ENCODE peak calls at places on chromosomes 7 and 10, in six cellular contexts. X is K562, Q is HCT116, Z is GM12878, S is HepG2, C is upper lobe of left lung. G is an unnamed sample. For H3K27me3, the result is how much of the 10 kb centered on the place peaks cover.

GRCh38 chr7:130266258-130266960 is at the start of gene CPA2:
- ATAC-seq in X (no peak), Q (no peak), Z (no peak), S (no peak), C (no peak), G (no peak)

GRCh38 chr10:26407406-26407969 is 30.7 kb upstream of the APBB1IP start:
- ATAC-seq in X (no peak), Q (peak), Z (peak), S (no peak), C (peak), G (no peak)

GRCh38 chr7:157990226-157990877 is 597.3 kb downstream of the PTPRN2 start:
- ATAC-seq in X (no peak), Q (no peak), Z (no peak), S (no peak), C (peak), G (no peak)

GRCh38 chr7:50856231-50856630 is 73.5 kb upstream of the GRB10 start:
- ATAC-seq in X (no peak), Q (no peak), Z (no peak), S (no peak), C (no peak), G (no peak)

GRCh38 chr10:4285121-4285520 is 500.1 kb upstream of the KLF6 start:
- ATAC-seq in X (no peak), Q (no peak), Z (no peak), S (no peak), C (no peak), G (no peak)

GRCh38 chr7:99424932-99425730 is 13.5 kb downstream of the PTCD1 start:
- ATAC-seq in X (no peak), Q (no peak), Z (no peak), S (no peak), C (no peak), G (no peak)

GRCh38 chr7:122515404-122515803 is 183.5 kb downstream of the RNF133 start:
- ATAC-seq in X (no peak), Q (no peak), Z (peak), S (peak), C (no peak), G (no peak)

GRCh38 chr10:28171468-28172235 is 131.2 kb downstream of the MPP7 start:
- ATAC-seq in X (peak), Q (no peak), Z (no peak), S (no peak), C (peak), G (peak)

GRCh38 chr10:31833753-31834152 is 94.9 kb downstream of the ARHGAP12 start:
- ATAC-seq in X (no peak), Q (no peak), Z (no peak), S (no peak), C (no peak), G (no peak)

GRCh38 chr7:5429857-5430611 is 6.4 kb upstream of the TNRC18 start:
- ATAC-seq in X (peak), Q (peak), Z (peak), S (peak), C (no peak), G (peak)

GRCh38 chr10:61188691-61189090 is 244.7 kb upstream of the RHOBTB1 start:
- ATAC-seq in X (no peak), Q (no peak), Z (no peak), S (no peak), C (no peak), G (no peak)

GRCh38 chr7:16402084-16402483 is 19.3 kb downstream of the CRPPA start:
- ATAC-seq in X (no peak), Q (no peak), Z (no peak), S (no peak), C (no peak), G (no peak)

GRCh38 chr10:133481086-133481643 is 27.4 kb downstream of the SCART1 start:
- ATAC-seq in X (peak), Q (no peak), Z (no peak), S (no peak), C (peak), G (no peak)

GRCh38 chr7:31890198-31890597 is 180.0 kb downstream of the PDE1C start:
- ATAC-seq in X (no peak), Q (no peak), Z (no peak), S (no peak), C (no peak), G (peak)

GRCh38 chr10:50991496-50992355 is 82.6 kb upstream of the PRKG1 start:
- ATAC-seq in X (peak), Q (peak), Z (no peak), S (peak), C (peak), G (peak)

GRCh38 chr7:50409856-50410468 is 40.2 kb downstream of the FIGNL1 start:
- ATAC-seq in X (no peak), Q (no peak), Z (peak), S (no peak), C (no peak), G (no peak)

GRCh38 chr7:45888993-45889366 is 692 bp downstream of the IGFBP1 start:
- ATAC-seq in X (no peak), Q (no peak), Z (no peak), S (no peak), C (no peak), G (no peak)

GRCh38 chr10:63260860-63261251 is 127.7 kb downstream of the NRBF2 start:
- ATAC-seq in X (no peak), Q (no peak), Z (peak), S (no peak), C (no peak), G (no peak)

GRCh38 chr7:18593602-18594279 is 98.2 kb downstream of the HDAC9 start:
- ATAC-seq in X (no peak), Q (no peak), Z (no peak), S (no peak), C (no peak), G (no peak)

GRCh38 chr7:2732959-2733584 is 45.1 kb downstream of the AMZ1 start:
- ATAC-seq in X (peak), Q (no peak), Z (no peak), S (no peak), C (no peak), G (peak)

GRCh38 chr10:6236349-6237188 is 33.8 kb downstream of the PFKFB3 start:
- ATAC-seq in X (no peak), Q (no peak), Z (no peak), S (no peak), C (no peak), G (no peak)

GRCh38 chr7:5696346-5697100 is 84.9 kb downstream of the RNF216 start:
- ATAC-seq in X (no peak), Q (no peak), Z (no peak), S (no peak), C (no peak), G (no peak)

GRCh38 chr10:62715383-62715782 is 89.1 kb upstream of the ADO start:
- ATAC-seq in X (no peak), Q (no peak), Z (peak), S (no peak), C (no peak), G (no peak)

GRCh38 chr7:156027821-156028220 is 215.6 kb upstream of the SHH start:
- ATAC-seq in X (no peak), Q (no peak), Z (no peak), S (no peak), C (no peak), G (no peak)

GRCh38 chr10:69460576-69461242 is 9.4 kb downstream of the TSPAN15 start:
- ATAC-seq in X (no peak), Q (no peak), Z (no peak), S (no peak), C (no peak), G (no peak)

GRCh38 chr7:49022448-49022847 is 98.1 kb downstream of the CDC14C start:
- ATAC-seq in X (no peak), Q (no peak), Z (no peak), S (no peak), C (no peak), G (no peak)

GRCh38 chr10:45424668-45425404 is 50.8 kb downstream of the ALOX5 start:
- ATAC-seq in X (no peak), Q (no peak), Z (no peak), S (no peak), C (peak), G (peak)

GRCh38 chr7:100886936-100887185 is 2.7 kb downstream of the UFSP1 start:
- ATAC-seq in X (no peak), Q (no peak), Z (no peak), S (no peak), C (no peak), G (no peak)

GRCh38 chr7:100888529-100888987 is 957 bp downstream of the UFSP1 start:
- ATAC-seq in X (peak), Q (no peak), Z (peak), S (no peak), C (no peak), G (no peak)

GRCh38 chr7:100887186-100887954 is 2.1 kb downstream of the UFSP1 start:
- ATAC-seq in X (peak), Q (no peak), Z (peak), S (no peak), C (no peak), G (no peak)

GRCh38 chr7:100888988-100889760 is at the start of gene UFSP1:
- ATAC-seq in X (peak), Q (peak), Z (peak), S (peak), C (peak), G (peak)

GRCh38 chr7:100887955-100888481 is 1.5 kb downstream of the UFSP1 start:
- ATAC-seq in X (no peak), Q (no peak), Z (no peak), S (no peak), C (no peak), G (no peak)
- TF ChIP-seq POLR2A in X (no peak), Q (no peak), Z (no peak), S (no peak), C (no peak), G (no peak)

GRCh38 chr10:18690541-18690940 is 31.3 kb downstream of the ARL5B start:
- ATAC-seq in X (no peak), Q (no peak), Z (no peak), S (no peak), C (no peak), G (no peak)
- TF ChIP-seq POLR2AphosphoS5 in X (no peak), Q (no peak), Z (no peak), S (no peak), C (no peak), G (no peak)

DNA sequence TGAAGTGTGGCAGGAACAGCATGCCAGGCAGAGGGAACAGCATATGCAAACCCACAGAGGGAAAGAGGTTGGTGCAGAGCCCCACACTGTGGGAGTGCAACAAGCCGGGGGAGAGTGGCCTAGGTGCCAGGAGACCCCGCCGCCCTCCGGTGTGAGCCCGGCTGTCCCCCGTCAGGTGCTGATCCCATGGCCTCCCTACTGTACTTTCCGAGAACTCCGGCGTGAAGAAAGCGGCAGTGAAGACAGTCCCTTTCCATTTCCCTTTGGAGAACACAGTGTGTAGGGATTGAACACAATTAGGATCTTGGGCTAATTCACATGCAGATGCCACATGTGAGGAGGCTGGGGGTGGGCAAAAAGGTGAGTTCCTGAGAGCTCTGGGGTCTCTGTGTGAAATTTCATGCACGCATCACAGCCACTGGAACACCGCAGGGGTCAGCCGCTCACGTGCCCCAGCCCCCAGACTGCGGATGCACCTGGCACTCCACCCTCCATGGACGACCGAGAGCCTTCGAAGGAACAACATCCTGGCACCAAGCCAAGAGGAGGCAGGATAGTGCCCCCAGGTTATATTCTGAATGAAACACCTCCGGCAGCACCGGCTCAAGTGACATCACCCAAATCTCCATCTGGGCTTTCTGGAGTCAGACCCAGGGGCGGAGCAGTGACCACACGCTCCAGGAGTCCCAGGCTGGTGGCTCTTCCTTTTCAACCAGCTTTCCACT is 82.1 kb upstream of the PPP2R2D start:
- ATAC-seq in X (no peak), Q (no peak), Z (no peak), S (no peak), C (no peak), G (no peak)
- H3K27me3 ChIP-seq in X (half or more), Q (under half), Z (under half), S (under half), C (under half), G (half or more)

DNA sequence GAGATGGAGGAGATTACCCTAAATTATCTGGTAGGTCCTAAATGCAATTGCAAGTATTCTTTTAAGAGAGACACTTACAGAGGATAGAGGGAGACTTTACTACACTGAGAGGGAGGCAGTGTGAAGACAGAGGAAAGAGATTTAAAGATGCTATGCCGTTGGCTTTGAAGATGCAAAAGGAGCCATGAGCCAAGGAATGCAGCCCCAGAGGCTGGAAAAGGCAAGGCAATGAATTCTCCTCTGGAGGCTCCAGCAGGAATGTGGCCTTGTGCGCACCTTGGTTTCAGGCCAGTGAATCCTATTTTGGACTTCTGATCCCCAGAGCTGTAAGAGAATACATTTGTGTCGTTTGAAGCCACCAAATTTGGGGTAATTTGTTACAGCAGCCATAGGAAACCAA is 118.6 kb downstream of the PLXNA4 start:
- ATAC-seq in X (no peak), Q (no peak), Z (no peak), S (no peak), C (no peak), G (no peak)
- TF ChIP-seq POLR2A in X (no peak), Q (no peak), Z (no peak), S (no peak), C (no peak), G (no peak)

DNA sequence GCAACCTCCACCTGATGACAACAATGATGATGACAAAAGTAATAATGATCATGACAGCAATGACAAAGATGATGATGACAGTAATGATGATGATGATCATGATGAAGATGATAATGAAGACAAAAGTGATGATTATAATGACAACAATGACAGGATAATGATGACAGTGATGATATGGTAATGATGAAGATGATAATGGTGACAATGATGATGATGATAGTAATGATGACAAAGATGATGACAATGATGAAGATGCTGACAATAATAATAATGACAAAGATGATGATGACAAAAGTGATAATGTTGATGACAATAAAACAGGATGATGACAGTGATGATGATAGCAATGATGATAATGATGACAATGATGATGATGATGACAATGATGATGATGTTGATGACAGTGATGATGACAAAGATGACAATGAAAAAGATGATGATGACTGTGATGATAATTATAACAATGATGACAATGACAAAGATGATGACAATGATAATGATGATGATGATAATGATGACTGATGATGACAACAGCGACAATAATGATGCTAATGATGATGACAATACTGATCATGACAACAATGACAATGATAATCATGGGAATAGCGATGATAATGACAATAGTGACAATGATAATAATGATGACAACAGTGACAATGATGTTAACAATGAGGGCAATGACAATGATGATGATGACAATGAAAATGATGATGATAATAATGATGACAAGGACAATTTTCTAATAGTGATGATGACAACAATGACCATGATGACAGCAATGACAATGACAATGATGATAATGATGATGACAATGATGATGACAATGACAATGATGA is 1106.5 kb upstream of the AUTS2 start:
- ATAC-seq in X (no peak), Q (no peak), Z (no peak), S (no peak), C (no peak), G (no peak)
- TF ChIP-seq POLR2AphosphoS5 in X (no peak), Q (no peak), Z (no peak), S (no peak), C (no peak), G (no peak)

GRCh38 chr10:100827819-100828743 is 82.7 kb downstream of the PAX2 start:
- ATAC-seq in X (peak), Q (peak), Z (peak), S (peak), C (no peak), G (no peak)

GRCh38 chr10:100826983-100827818 is 81.8 kb downstream of the PAX2 start:
- ATAC-seq in X (peak), Q (peak), Z (peak), S (peak), C (no peak), G (no peak)

GRCh38 chr10:100829933-100830727 is 82.6 kb upstream of the SLF2 start:
- ATAC-seq in X (no peak), Q (no peak), Z (no peak), S (no peak), C (no peak), G (no peak)

GRCh38 chr10:100829103-100829870 is 83.5 kb upstream of the SLF2 start:
- ATAC-seq in X (peak), Q (no peak), Z (peak), S (peak), C (no peak), G (peak)

DNA sequence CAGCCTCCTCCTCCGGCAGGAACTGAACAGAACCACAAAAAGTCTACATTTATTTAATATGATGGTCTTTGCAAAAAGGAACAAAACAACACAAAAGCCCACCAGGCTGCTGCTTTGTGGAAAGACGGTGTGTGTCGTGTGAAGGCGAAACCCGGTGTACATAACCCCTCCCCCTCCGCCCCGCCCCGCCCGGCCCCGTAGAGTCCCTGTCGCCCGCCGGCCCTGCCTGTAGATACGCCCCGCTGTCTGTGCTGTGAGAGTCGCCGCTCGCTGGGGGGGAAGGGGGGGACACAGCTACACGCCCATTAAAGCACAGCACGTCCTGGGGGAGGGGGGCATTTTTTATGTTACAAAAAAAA is 83.3 kb downstream of the PAX2 start:
- ATAC-seq in X (peak), Q (no peak), Z (peak), S (peak), C (no peak), G (no peak)
- H3K27me3 ChIP-seq in X (under half), Q (under half), Z (under half), S (half or more), C (half or more), G (half or more)

GRCh38 chr7:150514748-150515222 is at the start of gene GIMAP7:
- ATAC-seq in X (no peak), Q (no peak), Z (peak), S (peak), C (peak), G (no peak)
- TF ChIP-seq POLR2A in X (no peak), Q (no peak), Z (peak), S (no peak), C (no peak), G (peak)

GRCh38 chr7:151623766-151624165 is 104.1 kb upstream of the RHEB start:
- ATAC-seq in X (no peak), Q (no peak), Z (no peak), S (no peak), C (no peak), G (no peak)

GRCh38 chr7:151624246-151624928 is 104.7 kb upstream of the RHEB start:
- ATAC-seq in X (no peak), Q (no peak), Z (no peak), S (no peak), C (no peak), G (no peak)

GRCh38 chr7:151616443-151617213 is 96.9 kb upstream of the RHEB start:
- ATAC-seq in X (peak), Q (no peak), Z (no peak), S (no peak), C (peak), G (no peak)

GRCh38 chr7:151626422-151627115 is 106.9 kb upstream of the RHEB start:
- ATAC-seq in X (peak), Q (peak), Z (peak), S (peak), C (peak), G (no peak)

GRCh38 chr7:151621961-151622360 is 102.3 kb upstream of the RHEB start:
- ATAC-seq in X (no peak), Q (no peak), Z (no peak), S (no peak), C (no peak), G (no peak)
- TF ChIP-seq POLR2AphosphoS5 in X (no peak), Q (no peak), Z (no peak), S (no peak), C (no peak), G (no peak)

GRCh38 chr7:70303309-70303708 is 705.0 kb downstream of the AUTS2 start:
- ATAC-seq in X (no peak), Q (no peak), Z (peak), S (no peak), C (no peak), G (no peak)

GRCh38 chr7:70306173-70306572 is 707.9 kb downstream of the AUTS2 start:
- ATAC-seq in X (no peak), Q (no peak), Z (no peak), S (no peak), C (no peak), G (no peak)

GRCh38 chr7:70312336-70312735 is 714.1 kb downstream of the AUTS2 start:
- ATAC-seq in X (no peak), Q (no peak), Z (no peak), S (no peak), C (no peak), G (no peak)

GRCh38 chr7:70303780-70304179 is 705.5 kb downstream of the AUTS2 start:
- ATAC-seq in X (no peak), Q (no peak), Z (peak), S (no peak), C (no peak), G (no peak)

GRCh38 chr7:70307544-70308106 is 709.4 kb downstream of the AUTS2 start:
- ATAC-seq in X (no peak), Q (no peak), Z (no peak), S (no peak), C (no peak), G (no peak)
- H3K27me3 ChIP-seq in X (under half), Q (under half), Z (under half), S (under half), C (under half), G (under half)

GRCh38 chr7:73761854-73762658 is 8.0 kb downstream of the CLDN3 start:
- ATAC-seq in X (peak), Q (peak), Z (no peak), S (peak), C (peak), G (no peak)

GRCh38 chr7:73762659-73762999 is 7.4 kb downstream of the CLDN3 start:
- ATAC-seq in X (no peak), Q (no peak), Z (no peak), S (no peak), C (no peak), G (no peak)

GRCh38 chr7:73758581-73759138 is 11.4 kb downstream of the CLDN3 start:
- ATAC-seq in X (peak), Q (no peak), Z (no peak), S (peak), C (no peak), G (no peak)
- TF ChIP-seq POLR2A in X (no peak), Q (no peak), Z (no peak), S (no peak), C (no peak), G (no peak)

G was measured in gastroesophageal sphincter.